ENCODE peak calls at places on chromosomes 12 and 14, in six cellular contexts. One of them, this sample, is unnamed.

GRCh38 chr14:22112004-22112403 is 438.4 kb upstream of the OR4E1 start:
- DNase-seq in AG10803: no peak
- DNase-seq in HCT116: no peak
- DNase-seq in fibroblast of lung: no peak
- DNase-seq in fibroblast of mammary gland: peak
- DNase-seq in psoas muscle: no peak
- DNase-seq in this sample: no peak

GRCh38 chr12:96719671-96720362 is 187.2 kb upstream of the NEDD1 start:
- DNase-seq in fibroblast of lung: peak
- DNase-seq in psoas muscle: no peak
- DNase-seq in AG10803: peak
- DNase-seq in HCT116: no peak
- DNase-seq in fibroblast of mammary gland: peak
- DNase-seq in this sample: peak

GRCh38 chr12:130872179-130873096 is 572 bp downstream of the RAN start:
- DNase-seq in psoas muscle: peak
- DNase-seq in fibroblast of lung: peak
- DNase-seq in fibroblast of mammary gland: no peak
- DNase-seq in AG10803: peak
- DNase-seq in HCT116: no peak
- DNase-seq in this sample: peak

GRCh38 chr12:48936379-48936979 is 11.2 kb upstream of the FKBP11 start:
- DNase-seq in HCT116: peak
- DNase-seq in psoas muscle: peak
- DNase-seq in fibroblast of mammary gland: peak
- DNase-seq in fibroblast of lung: peak
- DNase-seq in AG10803: peak
- DNase-seq in this sample: peak

GRCh38 chr14:23563473-23564180 is 4.0 kb downstream of the AP1G2 start:
- DNase-seq in fibroblast of lung: no peak
- DNase-seq in AG10803: no peak
- DNase-seq in HCT116: no peak
- DNase-seq in psoas muscle: no peak
- DNase-seq in fibroblast of mammary gland: no peak
- DNase-seq in this sample: no peak

GRCh38 chr14:44895716-44896115 is 66.0 kb downstream of the KLHL28 start:
- DNase-seq in HCT116: no peak
- DNase-seq in fibroblast of mammary gland: peak
- DNase-seq in fibroblast of lung: peak
- DNase-seq in AG10803: peak
- DNase-seq in psoas muscle: no peak
- DNase-seq in this sample: peak

GRCh38 chr12:67352682-67353081 is 83.5 kb downstream of the CAND1 start:
- DNase-seq in AG10803: no peak
- DNase-seq in fibroblast of lung: no peak
- DNase-seq in psoas muscle: no peak
- DNase-seq in fibroblast of mammary gland: peak
- DNase-seq in HCT116: no peak
- DNase-seq in this sample: no peak

GRCh38 chr14:68361231-68361630 is 431.6 kb downstream of the ZFP36L1 start:
- DNase-seq in psoas muscle: no peak
- DNase-seq in AG10803: peak
- DNase-seq in fibroblast of mammary gland: peak
- DNase-seq in fibroblast of lung: peak
- DNase-seq in HCT116: no peak
- DNase-seq in this sample: peak

GRCh38 chr12:12240671-12241345 is 26.0 kb downstream of the LRP6 start:
- DNase-seq in HCT116: no peak
- DNase-seq in psoas muscle: no peak
- DNase-seq in fibroblast of mammary gland: peak
- DNase-seq in fibroblast of lung: peak
- DNase-seq in AG10803: peak
- DNase-seq in this sample: peak

GRCh38 chr12:19397534-19397933 is 41.8 kb upstream of the AEBP2 start:
- DNase-seq in fibroblast of mammary gland: no peak
- DNase-seq in HCT116: no peak
- DNase-seq in fibroblast of lung: peak
- DNase-seq in AG10803: no peak
- DNase-seq in psoas muscle: no peak
- DNase-seq in this sample: no peak

GRCh38 chr12:3920378-3921141 is 47.4 kb upstream of the PARP11 start:
- DNase-seq in AG10803: no peak
- DNase-seq in HCT116: no peak
- DNase-seq in fibroblast of mammary gland: no peak
- DNase-seq in fibroblast of lung: peak
- DNase-seq in psoas muscle: no peak
- DNase-seq in this sample: no peak

GRCh38 chr14:59161571-59162175 is 26.8 kb upstream of the DAAM1 start:
- DNase-seq in HCT116: peak
- DNase-seq in psoas muscle: no peak
- DNase-seq in fibroblast of mammary gland: peak
- DNase-seq in fibroblast of lung: peak
- DNase-seq in AG10803: peak
- DNase-seq in this sample: peak

GRCh38 chr14:103854822-103855733 is 7.7 kb upstream of the PPP1R13B start:
- DNase-seq in AG10803: no peak
- DNase-seq in psoas muscle: peak
- DNase-seq in fibroblast of mammary gland: no peak
- DNase-seq in fibroblast of lung: no peak
- DNase-seq in HCT116: no peak
- DNase-seq in this sample: no peak

GRCh38 chr12:122753213-122753571 is 568 bp downstream of the DENR start:
- DNase-seq in HCT116: no peak
- DNase-seq in fibroblast of mammary gland: no peak
- DNase-seq in AG10803: no peak
- DNase-seq in fibroblast of lung: peak
- DNase-seq in psoas muscle: no peak
- DNase-seq in this sample: no peak

GRCh38 chr12:26748741-26749431 is 84.1 kb downstream of the ITPR2 start:
- DNase-seq in fibroblast of mammary gland: peak
- DNase-seq in fibroblast of lung: peak
- DNase-seq in AG10803: no peak
- DNase-seq in psoas muscle: no peak
- DNase-seq in HCT116: no peak
- DNase-seq in this sample: peak

GRCh38 chr14:31926123-31926522 is 151.0 kb upstream of the ARHGAP5 start:
- DNase-seq in HCT116: peak
- DNase-seq in fibroblast of lung: peak
- DNase-seq in AG10803: peak
- DNase-seq in fibroblast of mammary gland: peak
- DNase-seq in psoas muscle: no peak
- DNase-seq in this sample: peak

GRCh38 chr12:27905285-27906126 is 67.0 kb downstream of the PTHLH start:
- DNase-seq in fibroblast of mammary gland: no peak
- DNase-seq in HCT116: no peak
- DNase-seq in fibroblast of lung: no peak
- DNase-seq in AG10803: no peak
- DNase-seq in psoas muscle: no peak
- DNase-seq in this sample: no peak

GRCh38 chr12:46908936-46909635 is 83.3 kb upstream of the SLC38A4 start:
- DNase-seq in fibroblast of mammary gland: no peak
- DNase-seq in HCT116: no peak
- DNase-seq in fibroblast of lung: no peak
- DNase-seq in psoas muscle: no peak
- DNase-seq in AG10803: no peak
- DNase-seq in this sample: no peak

GRCh38 chr14:67240168-67240932 is 885 bp upstream of the PALS1 start:
- DNase-seq in AG10803: peak
- DNase-seq in fibroblast of mammary gland: peak
- DNase-seq in fibroblast of lung: no peak
- DNase-seq in HCT116: no peak
- DNase-seq in psoas muscle: peak
- DNase-seq in this sample: peak

GRCh38 chr14:23103581-23103980 is 1.2 kb downstream of the CIROP start:
- DNase-seq in psoas muscle: no peak
- DNase-seq in AG10803: no peak
- DNase-seq in fibroblast of mammary gland: no peak
- DNase-seq in HCT116: no peak
- DNase-seq in fibroblast of lung: no peak
- DNase-seq in this sample: no peak

GRCh38 chr12:12072064-12072760 is 1.5 kb downstream of the BCL2L14 start:
- DNase-seq in HCT116: no peak
- DNase-seq in fibroblast of mammary gland: no peak
- DNase-seq in AG10803: no peak
- DNase-seq in fibroblast of lung: no peak
- DNase-seq in psoas muscle: no peak
- DNase-seq in this sample: no peak

GRCh38 chr14:24426150-24426911 is 3.1 kb downstream of the CBLN3 start:
- DNase-seq in AG10803: no peak
- DNase-seq in HCT116: no peak
- DNase-seq in fibroblast of lung: no peak
- DNase-seq in psoas muscle: no peak
- DNase-seq in fibroblast of mammary gland: no peak
- DNase-seq in this sample: no peak

GRCh38 chr12:95673576-95673975 is 117.0 kb downstream of the NTN4 start:
- DNase-seq in fibroblast of mammary gland: no peak
- DNase-seq in fibroblast of lung: no peak
- DNase-seq in AG10803: no peak
- DNase-seq in psoas muscle: no peak
- DNase-seq in HCT116: no peak
- DNase-seq in this sample: no peak

GRCh38 chr14:100372357-100373048 is 49.4 kb downstream of the SLC25A47 start:
- DNase-seq in psoas muscle: no peak
- DNase-seq in fibroblast of lung: no peak
- DNase-seq in HCT116: no peak
- DNase-seq in AG10803: no peak
- DNase-seq in fibroblast of mammary gland: no peak
- DNase-seq in this sample: no peak

GRCh38 chr12:237026-237815 is 23.3 kb upstream of the SLC6A12 start:
- DNase-seq in fibroblast of mammary gland: no peak
- DNase-seq in HCT116: no peak
- DNase-seq in AG10803: no peak
- DNase-seq in psoas muscle: no peak
- DNase-seq in fibroblast of lung: no peak
- DNase-seq in this sample: no peak

GRCh38 chr12:114668151-114668891 is 15.7 kb downstream of the TBX3 start:
- DNase-seq in HCT116: peak
- DNase-seq in AG10803: peak
- DNase-seq in fibroblast of mammary gland: peak
- DNase-seq in psoas muscle: peak
- DNase-seq in fibroblast of lung: peak
- DNase-seq in this sample: peak

GRCh38 chr14:53953828-53954550 is 2.6 kb downstream of the BMP4 start:
- DNase-seq in HCT116: no peak
- DNase-seq in psoas muscle: peak
- DNase-seq in fibroblast of mammary gland: peak
- DNase-seq in fibroblast of lung: peak
- DNase-seq in AG10803: peak
- DNase-seq in this sample: peak

GRCh38 chr12:100553851-100554404 is 19.6 kb upstream of the GAS2L3 start:
- DNase-seq in fibroblast of mammary gland: peak
- DNase-seq in fibroblast of lung: peak
- DNase-seq in HCT116: no peak
- DNase-seq in psoas muscle: no peak
- DNase-seq in AG10803: no peak
- DNase-seq in this sample: no peak

GRCh38 chr12:6962285-6963015 is 8.0 kb downstream of the PHB2 start:
- DNase-seq in HCT116: no peak
- DNase-seq in psoas muscle: peak
- DNase-seq in fibroblast of lung: no peak
- DNase-seq in fibroblast of mammary gland: no peak
- DNase-seq in AG10803: no peak
- DNase-seq in this sample: no peak
- H3K4me3 ChIP-seq in HCT116: peak
- H3K4me3 ChIP-seq in psoas muscle: peak
- H3K4me3 ChIP-seq in fibroblast of lung: no peak
- H3K4me3 ChIP-seq in fibroblast of mammary gland: no peak
- H3K4me3 ChIP-seq in AG10803: no peak
- H3K4me3 ChIP-seq in this sample: no peak

GRCh38 chr14:72888636-72889201 is 5.2 kb downstream of the DPF3 start:
- DNase-seq in AG10803: peak
- DNase-seq in psoas muscle: no peak
- DNase-seq in HCT116: no peak
- DNase-seq in fibroblast of mammary gland: peak
- DNase-seq in fibroblast of lung: peak
- DNase-seq in this sample: no peak
- H3K4me3 ChIP-seq in AG10803: no peak
- H3K4me3 ChIP-seq in psoas muscle: no peak
- H3K4me3 ChIP-seq in HCT116: no peak
- H3K4me3 ChIP-seq in fibroblast of mammary gland: no peak
- H3K4me3 ChIP-seq in fibroblast of lung: no peak
- H3K4me3 ChIP-seq in this sample: no peak

GRCh38 chr12:40228727-40229126 is 3.9 kb downstream of the LRRK2 start:
- DNase-seq in fibroblast of lung: no peak
- DNase-seq in fibroblast of mammary gland: no peak
- DNase-seq in psoas muscle: no peak
- DNase-seq in HCT116: no peak
- DNase-seq in AG10803: no peak
- DNase-seq in this sample: no peak

GRCh38 chr12:40225337-40225983 is 663 bp downstream of the LRRK2 start:
- DNase-seq in HCT116: no peak
- DNase-seq in fibroblast of mammary gland: peak
- DNase-seq in psoas muscle: no peak
- DNase-seq in AG10803: no peak
- DNase-seq in fibroblast of lung: no peak
- DNase-seq in this sample: no peak

GRCh38 chr12:40226652-40227051 is 1.9 kb downstream of the LRRK2 start:
- DNase-seq in fibroblast of mammary gland: peak
- DNase-seq in fibroblast of lung: peak
- DNase-seq in AG10803: peak
- DNase-seq in psoas muscle: peak
- DNase-seq in HCT116: no peak
- DNase-seq in this sample: peak

GRCh38 chr12:40225984-40226602 is 1.3 kb downstream of the LRRK2 start:
- DNase-seq in AG10803: no peak
- DNase-seq in fibroblast of lung: no peak
- DNase-seq in psoas muscle: no peak
- DNase-seq in HCT116: no peak
- DNase-seq in fibroblast of mammary gland: no peak
- DNase-seq in this sample: no peak

GRCh38 chr12:40227447-40227846 is 2.6 kb downstream of the LRRK2 start:
- DNase-seq in fibroblast of lung: no peak
- DNase-seq in fibroblast of mammary gland: no peak
- DNase-seq in psoas muscle: no peak
- DNase-seq in AG10803: no peak
- DNase-seq in HCT116: no peak
- DNase-seq in this sample: no peak
- H3K4me3 ChIP-seq in fibroblast of lung: no peak
- H3K4me3 ChIP-seq in fibroblast of mammary gland: no peak
- H3K4me3 ChIP-seq in psoas muscle: no peak
- H3K4me3 ChIP-seq in AG10803: no peak
- H3K4me3 ChIP-seq in HCT116: no peak
- H3K4me3 ChIP-seq in this sample: no peak

DNA sequence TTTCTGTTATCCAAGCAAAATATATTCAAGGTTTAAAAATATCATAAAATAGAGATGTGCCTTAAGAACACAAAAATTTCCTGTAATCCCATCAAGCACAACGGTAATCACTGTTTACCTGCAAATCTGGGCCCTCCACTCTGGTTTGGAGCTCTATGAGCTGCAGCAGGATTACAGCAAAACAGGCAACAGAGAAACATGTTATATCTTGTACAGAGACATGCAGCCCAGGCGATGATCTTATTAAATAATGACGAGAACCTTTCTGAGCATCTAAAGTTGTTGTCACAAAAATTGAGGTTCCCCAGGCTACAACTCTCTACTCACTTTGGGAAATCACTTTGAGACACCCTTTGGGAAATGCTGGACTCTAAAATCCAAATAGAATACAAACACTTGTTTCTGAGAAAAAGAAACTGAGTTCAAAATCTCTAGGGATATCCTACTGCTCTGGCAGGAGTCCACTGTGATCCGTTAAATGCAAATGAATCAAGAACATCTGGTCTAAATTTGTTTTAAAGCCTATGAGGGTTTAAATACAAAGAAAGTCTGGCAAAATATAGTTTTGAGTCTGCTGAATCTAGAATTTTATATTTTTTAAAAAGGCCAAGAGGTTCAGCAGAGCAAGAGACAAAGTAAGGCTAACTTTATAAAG is 36.3 kb downstream of the STON2 start:
- DNase-seq in AG10803: peak
- DNase-seq in fibroblast of mammary gland: peak
- DNase-seq in HCT116: no peak
- DNase-seq in fibroblast of lung: no peak
- DNase-seq in psoas muscle: no peak
- DNase-seq in this sample: no peak
- H3K4me3 ChIP-seq in AG10803: no peak
- H3K4me3 ChIP-seq in fibroblast of mammary gland: no peak
- H3K4me3 ChIP-seq in HCT116: no peak
- H3K4me3 ChIP-seq in fibroblast of lung: no peak
- H3K4me3 ChIP-seq in psoas muscle: no peak
- H3K4me3 ChIP-seq in this sample: no peak

This sample was measured in fibroblast of pulmonary artery.